ENCODE peak calls at places on chromosomes 12 and 14, in six cellular contexts. S is NCI-H510A treated with DMSO at 0.1 percent for 48 hours; A is activated naive CD4-positive, alpha-beta T cell; L is iPS-NIHi11; J is foreskin fibroblast; Q is EH. T is an unnamed sample.

GRCh38 chr14:104972301-104973211 is 5.6 kb downstream of the AHNAK2 start:
- DNase-seq in A (no peak), S (peak), J (peak), L (no peak), Q (peak), T (peak)

GRCh38 chr14:51180577-51180976 is 59.5 kb upstream of the TMX1 start:
- DNase-seq in S (no peak), A (no peak), J (no peak), Q (no peak), L (no peak), T (no peak)

GRCh38 chr14:34356267-34356660 is 105.8 kb downstream of the SPTSSA start:
- DNase-seq in Q (peak), S (no peak), L (no peak), J (peak), A (no peak), T (no peak)

GRCh38 chr14:96351986-96352385 is 11.2 kb downstream of the ATG2B start:
- DNase-seq in S (no peak), J (no peak), L (no peak), A (no peak), Q (peak), T (no peak)

GRCh38 chr14:100428727-100429126 is 105.6 kb downstream of the SLC25A47 start:
- DNase-seq in L (no peak), J (no peak), S (no peak), Q (peak), A (no peak), T (peak)

GRCh38 chr12:52312086-52312485 is 9.1 kb downstream of the KRT83 start:
- DNase-seq in S (no peak), L (no peak), Q (no peak), A (no peak), J (no peak), T (no peak)

GRCh38 chr12:90809941-90810340 is 145.0 kb downstream of the CCER1 start:
- DNase-seq in Q (no peak), S (no peak), A (no peak), L (no peak), J (no peak), T (no peak)

GRCh38 chr12:28506271-28506670 is 316.0 kb downstream of the CCDC91 start:
- DNase-seq in Q (peak), S (no peak), L (no peak), A (no peak), J (peak), T (peak)

GRCh38 chr12:79566452-79566851 is 124.3 kb downstream of the PAWR start:
- DNase-seq in A (no peak), L (no peak), Q (peak), J (no peak), S (no peak), T (peak)

GRCh38 chr12:15453613-15454012 is 131.3 kb downstream of the PTPRO start:
- DNase-seq in Q (no peak), A (no peak), J (no peak), S (no peak), L (no peak), T (no peak)

GRCh38 chr12:75722714-75723200 is 211.3 kb upstream of the KRR1 start:
- DNase-seq in L (no peak), A (no peak), J (peak), S (peak), Q (peak), T (peak)

GRCh38 chr14:89540009-89540829 is 123.2 kb upstream of the FOXN3 start:
- DNase-seq in J (peak), Q (peak), A (no peak), L (no peak), S (no peak), T (no peak)

GRCh38 chr12:14716848-14717444 is 20.5 kb upstream of the GUCY2C start:
- DNase-seq in A (peak), Q (peak), J (peak), S (peak), L (peak), T (peak)

GRCh38 chr12:97404549-97404948 is 58.1 kb upstream of the RMST start:
- DNase-seq in Q (peak), A (no peak), S (peak), J (no peak), L (peak), T (peak)

GRCh38 chr12:75960086-75960910 is 71.3 kb downstream of the PHLDA1 start:
- DNase-seq in A (no peak), Q (peak), J (no peak), S (peak), L (peak), T (peak)

GRCh38 chr12:100359822-100360221 is 2.9 kb downstream of the SLC17A8 start:
- DNase-seq in L (no peak), S (no peak), A (no peak), J (no peak), Q (peak), T (peak)

T was measured in left kidney.